ENCODE peak calls at places on chromosome 1, in five cellular contexts. E, Y, I, K and N are unnamed samples.
A peak's percentile ranks its signal among the peaks of the same experiment; 100 is the strongest.

GRCh38 chr1:69824932-69825331 is 257.2 kb downstream of the LRRC7 start:
- DNase-seq in K (no peak), I (peak; percentile 66), Y (peak; percentile 7), E (no peak), N (no peak)

GRCh38 chr1:6998267-6998666 is 213.0 kb downstream of the CAMTA1 start:
- DNase-seq in Y (peak; percentile 14), K (no peak), E (no peak), I (no peak), N (no peak)

GRCh38 chr1:113929750-113930498 is 800 bp downstream of the HIPK1 start:
- DNase-seq in E (peak; percentile 23), I (peak; percentile 74), Y (peak; percentile 17), K (no peak), N (peak; percentile 47)

GRCh38 chr1:220698607-220699016 is 8.4 kb downstream of the C1orf115 start:
- DNase-seq in K (no peak), I (no peak), Y (no peak), E (no peak), N (no peak)

GRCh38 chr1:55156093-55156492 is 59.1 kb downstream of the USP24 start:
- DNase-seq in K (no peak), I (peak; percentile 19), E (no peak), Y (no peak), N (no peak)

GRCh38 chr1:243250102-243250501 is 5.0 kb downstream of the CEP170 start:
- DNase-seq in E (no peak), K (no peak), Y (no peak), I (no peak), N (no peak)

GRCh38 chr1:33763406-33763805 is 100.5 kb upstream of the HMGB4 start:
- DNase-seq in K (no peak), Y (no peak), E (no peak), I (peak; percentile 93), N (peak; percentile 4)

GRCh38 chr1:230632273-230632873 is 9.9 kb upstream of the COG2 start:
- DNase-seq in E (no peak), K (no peak), Y (no peak), I (peak; percentile 50), N (peak; percentile 61)

GRCh38 chr1:11874624-11875023 is 15.9 kb upstream of the NPPB start:
- DNase-seq in Y (peak; percentile 36), K (no peak), I (no peak), E (no peak), N (no peak)

GRCh38 chr1:85577421-85578320 is 2.9 kb upstream of the CCN1 start:
- DNase-seq in K (no peak), E (no peak), I (peak; percentile 92), Y (peak; percentile 42), N (peak; percentile 82)

GRCh38 chr1:35691080-35691479 is 27.6 kb downstream of the C1orf216 start:
- DNase-seq in I (no peak), E (no peak), Y (no peak), K (no peak), N (no peak)

GRCh38 chr1:206608108-206608698 is 4.1 kb downstream of the EIF2D start:
- DNase-seq in Y (no peak), E (no peak), K (no peak), I (peak; percentile 68), N (peak; percentile 63)

GRCh38 chr1:115338457-115338820 is 390 bp upstream of the NGF start:
- DNase-seq in E (no peak), Y (no peak), K (no peak), I (no peak), N (no peak)